ENCODE peak calls at places on chromosomes 2 and 18, in ten cellular contexts. One of them, this sample, is unnamed.

GRCh38 chr2:27716301-27717069 is 52.8 kb downstream of the SLC4A1AP start:
- DNase-seq in A549: no peak
- DNase-seq in transverse colon: no peak
- DNase-seq in astrocyte of the spinal cord: no peak
- DNase-seq in stomach: no peak
- DNase-seq in H1: no peak
- DNase-seq in sigmoid colon: no peak
- DNase-seq in body of pancreas: no peak
- DNase-seq in esophagus squamous epithelium: no peak
- DNase-seq in GM12865: no peak
- DNase-seq in this sample: no peak

GRCh38 chr18:58481321-58482180 is 147.3 kb downstream of the ALPK2 start:
- DNase-seq in stomach: no peak
- DNase-seq in transverse colon: no peak
- DNase-seq in A549: no peak
- DNase-seq in esophagus squamous epithelium: no peak
- DNase-seq in body of pancreas: no peak
- DNase-seq in astrocyte of the spinal cord: no peak
- DNase-seq in sigmoid colon: no peak
- DNase-seq in H1: no peak
- DNase-seq in GM12865: no peak
- DNase-seq in this sample: no peak

GRCh38 chr2:196979976-196980375 is 53.5 kb upstream of the PGAP1 start:
- DNase-seq in GM12865: no peak
- DNase-seq in A549: no peak
- DNase-seq in astrocyte of the spinal cord: no peak
- DNase-seq in body of pancreas: no peak
- DNase-seq in esophagus squamous epithelium: no peak
- DNase-seq in stomach: no peak
- DNase-seq in sigmoid colon: no peak
- DNase-seq in transverse colon: no peak
- DNase-seq in H1: no peak
- DNase-seq in this sample: no peak

GRCh38 chr2:63049291-63050185 is 1.1 kb upstream of the OTX1 start:
- DNase-seq in H1: no peak
- DNase-seq in transverse colon: no peak
- DNase-seq in astrocyte of the spinal cord: peak
- DNase-seq in sigmoid colon: no peak
- DNase-seq in esophagus squamous epithelium: no peak
- DNase-seq in stomach: no peak
- DNase-seq in A549: no peak
- DNase-seq in body of pancreas: no peak
- DNase-seq in GM12865: no peak
- DNase-seq in this sample: no peak

GRCh38 chr2:109247812-109248211 is 118.8 kb downstream of the SH3RF3 start:
- DNase-seq in GM12865: no peak
- DNase-seq in H1: no peak
- DNase-seq in astrocyte of the spinal cord: no peak
- DNase-seq in esophagus squamous epithelium: no peak
- DNase-seq in body of pancreas: no peak
- DNase-seq in stomach: no peak
- DNase-seq in transverse colon: no peak
- DNase-seq in sigmoid colon: no peak
- DNase-seq in A549: no peak
- DNase-seq in this sample: no peak

GRCh38 chr2:237296756-237297155 is 117.2 kb downstream of the COL6A3 start:
- DNase-seq in GM12865: no peak
- DNase-seq in H1: no peak
- DNase-seq in A549: no peak
- DNase-seq in stomach: no peak
- DNase-seq in esophagus squamous epithelium: no peak
- DNase-seq in astrocyte of the spinal cord: no peak
- DNase-seq in sigmoid colon: peak
- DNase-seq in body of pancreas: no peak
- DNase-seq in transverse colon: no peak
- DNase-seq in this sample: no peak

GRCh38 chr18:3086865-3087264 is 73.9 kb upstream of the LPIN2 start:
- DNase-seq in A549: no peak
- DNase-seq in stomach: no peak
- DNase-seq in H1: no peak
- DNase-seq in astrocyte of the spinal cord: no peak
- DNase-seq in body of pancreas: no peak
- DNase-seq in transverse colon: no peak
- DNase-seq in sigmoid colon: no peak
- DNase-seq in esophagus squamous epithelium: no peak
- DNase-seq in GM12865: no peak
- DNase-seq in this sample: no peak

GRCh38 chr2:148540022-148540421 is 104.5 kb upstream of the EPC2 start:
- DNase-seq in astrocyte of the spinal cord: no peak
- DNase-seq in transverse colon: no peak
- DNase-seq in A549: no peak
- DNase-seq in esophagus squamous epithelium: no peak
- DNase-seq in sigmoid colon: no peak
- DNase-seq in GM12865: peak
- DNase-seq in stomach: no peak
- DNase-seq in H1: no peak
- DNase-seq in body of pancreas: no peak
- DNase-seq in this sample: no peak

GRCh38 chr18:24793742-24794141 is 333.3 kb downstream of the HRH4 start:
- DNase-seq in sigmoid colon: no peak
- DNase-seq in transverse colon: no peak
- DNase-seq in stomach: no peak
- DNase-seq in body of pancreas: no peak
- DNase-seq in GM12865: no peak
- DNase-seq in astrocyte of the spinal cord: no peak
- DNase-seq in A549: no peak
- DNase-seq in H1: no peak
- DNase-seq in esophagus squamous epithelium: no peak
- DNase-seq in this sample: no peak

GRCh38 chr18:8162797-8163196 is 446.4 kb upstream of the RAB12 start:
- DNase-seq in body of pancreas: no peak
- DNase-seq in H1: no peak
- DNase-seq in sigmoid colon: peak
- DNase-seq in transverse colon: no peak
- DNase-seq in GM12865: no peak
- DNase-seq in astrocyte of the spinal cord: no peak
- DNase-seq in stomach: no peak
- DNase-seq in esophagus squamous epithelium: no peak
- DNase-seq in A549: no peak
- DNase-seq in this sample: peak

GRCh38 chr2:55120634-55121359 is 70.5 kb upstream of the RTN4 start:
- DNase-seq in GM12865: no peak
- DNase-seq in sigmoid colon: no peak
- DNase-seq in body of pancreas: no peak
- DNase-seq in astrocyte of the spinal cord: peak
- DNase-seq in esophagus squamous epithelium: no peak
- DNase-seq in stomach: no peak
- DNase-seq in A549: no peak
- DNase-seq in transverse colon: peak
- DNase-seq in H1: no peak
- DNase-seq in this sample: no peak

GRCh38 chr2:156334496-156335478 is 2.3 kb upstream of the NR4A2 start:
- DNase-seq in A549: peak
- DNase-seq in sigmoid colon: peak
- DNase-seq in body of pancreas: peak
- DNase-seq in esophagus squamous epithelium: peak
- DNase-seq in H1: no peak
- DNase-seq in astrocyte of the spinal cord: peak
- DNase-seq in transverse colon: peak
- DNase-seq in stomach: peak
- DNase-seq in GM12865: peak
- DNase-seq in this sample: no peak

DNA sequence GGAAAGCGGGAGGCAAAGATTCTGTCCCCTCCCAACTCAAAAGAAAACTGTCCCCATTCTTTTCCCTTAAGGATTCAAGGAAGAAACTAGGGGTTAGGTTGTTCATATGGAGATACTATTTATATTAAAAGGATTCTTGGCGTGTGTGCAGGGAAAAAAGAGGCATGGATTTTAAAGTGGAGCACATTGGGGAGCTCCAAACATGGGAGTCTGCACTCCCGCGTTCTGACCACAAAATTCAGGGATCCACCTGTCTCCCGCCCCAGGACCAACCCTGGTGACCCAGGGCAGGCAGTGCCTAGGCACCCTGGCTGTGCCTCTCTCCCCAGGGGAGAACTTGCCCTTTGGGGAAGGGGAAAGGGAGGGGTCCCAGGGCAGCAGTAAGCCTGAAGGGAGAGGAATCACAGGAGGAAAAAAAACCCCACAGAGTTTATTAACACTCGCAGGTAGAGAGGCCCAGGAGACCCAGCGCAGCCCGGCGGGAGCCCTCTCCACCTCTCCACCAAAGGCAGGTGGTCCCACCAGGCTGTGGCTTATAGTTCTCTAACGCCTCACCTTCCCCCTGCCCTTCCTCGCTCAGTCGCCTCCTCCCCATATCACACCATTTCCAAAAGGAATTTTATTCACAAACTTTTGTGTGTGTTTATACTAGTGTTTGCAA is 2.2 kb downstream of the PTGR3 start:
- DNase-seq in H1: no peak
- DNase-seq in sigmoid colon: no peak
- DNase-seq in esophagus squamous epithelium: no peak
- DNase-seq in body of pancreas: no peak
- DNase-seq in GM12865: no peak
- DNase-seq in A549: no peak
- DNase-seq in stomach: no peak
- DNase-seq in astrocyte of the spinal cord: no peak
- DNase-seq in transverse colon: no peak
- DNase-seq in this sample: no peak
- H3K4me3 ChIP-seq in H1: peak
- H3K4me3 ChIP-seq in sigmoid colon: peak
- H3K4me3 ChIP-seq in esophagus squamous epithelium: peak
- H3K4me3 ChIP-seq in body of pancreas: no peak
- H3K4me3 ChIP-seq in GM12865: peak
- H3K4me3 ChIP-seq in A549: no peak
- H3K4me3 ChIP-seq in stomach: peak
- H3K4me3 ChIP-seq in astrocyte of the spinal cord: peak
- H3K4me3 ChIP-seq in transverse colon: peak
- H3K4me3 ChIP-seq in this sample: no peak

GRCh38 chr2:86298411-86299390 is 38.7 kb downstream of the REEP1 start:
- DNase-seq in stomach: no peak
- DNase-seq in body of pancreas: no peak
- DNase-seq in esophagus squamous epithelium: no peak
- DNase-seq in A549: peak
- DNase-seq in astrocyte of the spinal cord: no peak
- DNase-seq in transverse colon: no peak
- DNase-seq in H1: no peak
- DNase-seq in GM12865: no peak
- DNase-seq in sigmoid colon: no peak
- DNase-seq in this sample: no peak
- TF ChIP-seq CTCF in stomach: no peak
- TF ChIP-seq CTCF in body of pancreas: peak
- TF ChIP-seq CTCF in esophagus squamous epithelium: no peak
- TF ChIP-seq CTCF in A549: peak
- TF ChIP-seq CTCF in astrocyte of the spinal cord: peak
- TF ChIP-seq CTCF in transverse colon: peak
- TF ChIP-seq CTCF in H1: peak
- TF ChIP-seq CTCF in GM12865: no peak
- TF ChIP-seq CTCF in sigmoid colon: no peak
- TF ChIP-seq CTCF in this sample: peak

DNA sequence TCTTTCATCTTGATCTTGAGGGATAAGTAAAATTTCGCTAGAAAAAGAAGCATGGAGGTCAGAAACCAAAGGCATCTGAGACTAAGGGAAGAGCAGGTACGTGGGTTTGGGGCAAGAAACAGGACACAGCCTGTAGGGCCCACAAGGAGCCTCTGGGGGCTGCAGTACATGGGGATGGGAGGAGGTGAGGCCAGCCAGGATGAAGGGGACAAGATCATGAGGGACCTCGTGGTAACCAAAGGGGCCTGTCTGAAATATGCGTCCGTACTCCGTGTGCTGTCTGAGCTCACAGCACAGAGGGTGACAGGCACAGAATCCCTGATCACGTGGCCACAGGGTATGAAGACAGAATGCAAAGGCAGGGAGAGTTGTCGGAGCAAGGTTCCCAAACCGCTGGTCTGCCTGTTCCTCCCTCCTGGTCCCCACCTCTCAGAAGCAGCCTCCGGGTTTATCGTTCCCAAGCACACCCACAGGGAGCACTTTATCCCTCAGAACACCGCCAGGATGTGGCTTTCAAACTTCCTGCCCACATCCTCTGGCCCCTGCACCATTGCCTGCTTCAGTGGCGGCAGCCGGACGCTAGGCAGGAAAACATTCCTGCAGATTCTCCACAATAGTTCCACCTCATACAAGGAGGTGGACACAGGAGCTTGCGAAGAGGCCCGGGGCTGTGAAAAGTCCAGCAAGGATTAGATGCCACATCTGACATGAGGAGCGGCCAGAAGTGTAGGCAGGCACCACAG is 12.0 kb downstream of the TMEM163 start:
- DNase-seq in H1: no peak
- DNase-seq in astrocyte of the spinal cord: no peak
- DNase-seq in body of pancreas: no peak
- DNase-seq in esophagus squamous epithelium: no peak
- DNase-seq in stomach: no peak
- DNase-seq in transverse colon: no peak
- DNase-seq in A549: no peak
- DNase-seq in GM12865: no peak
- DNase-seq in sigmoid colon: no peak
- DNase-seq in this sample: no peak
- H3K4me3 ChIP-seq in H1: no peak
- H3K4me3 ChIP-seq in astrocyte of the spinal cord: no peak
- H3K4me3 ChIP-seq in body of pancreas: no peak
- H3K4me3 ChIP-seq in esophagus squamous epithelium: no peak
- H3K4me3 ChIP-seq in stomach: no peak
- H3K4me3 ChIP-seq in transverse colon: no peak
- H3K4me3 ChIP-seq in A549: no peak
- H3K4me3 ChIP-seq in GM12865: no peak
- H3K4me3 ChIP-seq in sigmoid colon: no peak
- H3K4me3 ChIP-seq in this sample: no peak

GRCh38 chr18:76307293-76307690 is 187.8 kb downstream of the ZNF516 start:
- DNase-seq in A549: no peak
- DNase-seq in transverse colon: no peak
- DNase-seq in stomach: no peak
- DNase-seq in H1: no peak
- DNase-seq in esophagus squamous epithelium: no peak
- DNase-seq in body of pancreas: no peak
- DNase-seq in astrocyte of the spinal cord: no peak
- DNase-seq in GM12865: peak
- DNase-seq in sigmoid colon: no peak
- DNase-seq in this sample: no peak

DNA sequence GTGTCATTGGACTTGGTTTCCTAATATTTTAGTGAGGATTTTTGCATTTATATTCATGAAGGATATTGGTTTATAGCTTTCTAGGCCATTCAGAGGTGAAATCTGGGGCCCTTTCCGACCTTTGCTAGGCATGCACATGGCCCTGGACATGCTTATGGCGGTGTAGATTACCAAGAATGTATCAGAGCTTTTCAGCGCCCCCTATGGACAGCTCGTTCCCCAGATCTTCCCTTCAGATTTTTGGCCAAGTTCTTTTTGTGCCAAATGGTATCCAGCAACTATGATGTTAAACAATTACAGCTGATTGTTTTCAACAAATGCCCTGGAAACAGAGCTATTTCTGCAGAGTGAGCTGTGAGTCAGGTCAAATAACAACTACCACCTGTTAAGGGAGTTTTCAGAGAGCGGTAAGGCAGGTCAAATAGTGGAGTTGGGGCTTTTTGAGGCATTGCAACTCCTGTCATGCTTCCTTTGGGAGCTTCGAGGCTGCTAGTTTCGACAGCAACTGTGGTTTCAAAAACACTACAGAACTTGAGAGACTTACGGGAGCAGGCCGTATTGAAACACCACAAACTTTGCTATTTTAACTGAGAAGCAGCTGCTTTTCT is 188.3 kb downstream of the ZNF516 start:
- DNase-seq in H1: no peak
- DNase-seq in esophagus squamous epithelium: no peak
- DNase-seq in astrocyte of the spinal cord: no peak
- DNase-seq in stomach: no peak
- DNase-seq in A549: no peak
- DNase-seq in sigmoid colon: no peak
- DNase-seq in transverse colon: no peak
- DNase-seq in body of pancreas: no peak
- DNase-seq in GM12865: peak
- DNase-seq in this sample: no peak
- TF ChIP-seq CTCF in H1: peak
- TF ChIP-seq CTCF in esophagus squamous epithelium: no peak
- TF ChIP-seq CTCF in astrocyte of the spinal cord: no peak
- TF ChIP-seq CTCF in stomach: no peak
- TF ChIP-seq CTCF in A549: no peak
- TF ChIP-seq CTCF in sigmoid colon: no peak
- TF ChIP-seq CTCF in transverse colon: no peak
- TF ChIP-seq CTCF in body of pancreas: no peak
- TF ChIP-seq CTCF in GM12865: peak
- TF ChIP-seq CTCF in this sample: peak

This sample was measured in LNCaP clone FGC.